ENCODE peak calls at places on chromosome 22, in eight cellular contexts. W, B, K, V, C, P, T and D are unnamed samples. For H3K36me3, the result is how much of the 10 kb centered on the place peaks cover.

GRCh38 chr22:50620861-50621490 is 7.0 kb downstream of the ARSA start:
- DNase-seq in P (no peak), B (no peak), V (peak), C (no peak), T (peak), K (no peak), W (no peak), D (no peak)

GRCh38 chr22:17570851-17571631 is 7.7 kb downstream of the SLC25A18 start:
- DNase-seq in B (peak), P (no peak), T (peak), V (peak), C (peak), W (peak), K (peak), D (peak)

GRCh38 chr22:33018232-33018864 is 39.8 kb downstream of the SYN3 start:
- DNase-seq in K (peak), W (peak), B (peak), T (peak), P (peak), C (peak), V (peak), D (peak)

GRCh38 chr22:50399751-50400331 is 56.7 kb downstream of the PPP6R2 start:
- DNase-seq in C (peak), B (peak), V (no peak), W (peak), K (peak), T (peak), P (peak), D (peak)

GRCh38 chr22:49884503-49885260 is 31.0 kb downstream of the ZBED4 start:
- DNase-seq in T (no peak), B (no peak), W (no peak), K (no peak), V (no peak), P (no peak), C (no peak), D (peak)

GRCh38 chr22:19808873-19809478 is 45.7 kb downstream of the GNB1L start:
- DNase-seq in W (peak), V (no peak), P (no peak), K (no peak), C (no peak), B (no peak), T (peak), D (peak)

GRCh38 chr22:49298834-49299750 is 528.6 kb downstream of the BRD1 start:
- DNase-seq in B (no peak), P (no peak), K (no peak), V (no peak), W (no peak), T (no peak), C (no peak), D (no peak)

GRCh38 chr22:49212466-49212865 is 615.2 kb downstream of the BRD1 start:
- DNase-seq in C (no peak), V (peak), K (no peak), W (peak), P (no peak), B (no peak), T (no peak), D (no peak)

GRCh38 chr22:32697331-32697995 is 104.0 kb upstream of the TIMP3 start:
- DNase-seq in C (peak), T (no peak), V (no peak), P (no peak), B (no peak), W (no peak), K (no peak), D (no peak)

GRCh38 chr22:49014227-49015201 is 813.2 kb downstream of the BRD1 start:
- DNase-seq in W (peak), B (no peak), K (no peak), P (no peak), T (peak), V (peak), C (no peak), D (peak)

GRCh38 chr22:42997577-42997976 is 17.4 kb downstream of the PACSIN2 start:
- DNase-seq in C (no peak), B (no peak), P (no peak), V (no peak), K (peak), T (no peak), W (no peak), D (no peak)

GRCh38 chr22:44352378-44353062 is 39.8 kb upstream of the SHISAL1 start:
- DNase-seq in K (no peak), W (peak), B (no peak), V (no peak), T (no peak), C (no peak), P (no peak), D (peak)

GRCh38 chr22:30609260-30610185 is 2.5 kb downstream of the TCN2 start:
- DNase-seq in T (peak), P (no peak), C (peak), V (peak), K (peak), B (peak), W (no peak), D (no peak)

GRCh38 chr22:23094260-23094659 is 23.9 kb downstream of the GNAZ start:
- DNase-seq in T (no peak), P (no peak), K (no peak), V (no peak), W (no peak), C (no peak), B (no peak), D (no peak)

GRCh38 chr22:29106839-29107238 is 34.0 kb downstream of the KREMEN1 start:
- DNase-seq in P (no peak), T (no peak), W (no peak), K (no peak), V (no peak), B (peak), C (no peak), D (no peak)

GRCh38 chr22:49693416-49693815 is 134.3 kb downstream of the BRD1 start:
- DNase-seq in C (no peak), P (no peak), V (no peak), T (no peak), W (no peak), K (no peak), B (no peak), D (no peak)

GRCh38 chr22:32695451-32695891 is 106.0 kb upstream of the TIMP3 start:
- DNase-seq in C (peak), K (no peak), V (no peak), W (no peak), B (no peak), P (no peak), T (no peak), D (no peak)

GRCh38 chr22:44567846-44568493 is 69.9 kb upstream of the RTL6 start:
- DNase-seq in P (peak), K (peak), W (peak), B (peak), C (peak), V (peak), T (no peak), D (peak)

GRCh38 chr22:31680764-31681624 is 19.0 kb upstream of the PISD start:
- DNase-seq in B (no peak), W (no peak), V (no peak), T (no peak), C (peak), K (peak), P (no peak), D (peak)

GRCh38 chr22:31954535-31955326 is 10.4 kb downstream of the YWHAH start:
- DNase-seq in B (no peak), K (no peak), W (no peak), T (no peak), C (no peak), V (peak), P (no peak), D (peak)

GRCh38 chr22:46070215-46070721 is 80.1 kb upstream of the PPARA start:
- DNase-seq in B (peak), K (peak), C (peak), T (peak), V (peak), P (no peak), W (peak), D (peak)

GRCh38 chr22:31932863-31933262 is 11.5 kb upstream of the YWHAH start:
- DNase-seq in T (no peak), C (peak), B (no peak), P (no peak), W (no peak), V (no peak), K (no peak), D (peak)

GRCh38 chr22:29325785-29326315 is 10.4 kb upstream of the RASL10A start:
- DNase-seq in T (peak), B (no peak), C (no peak), P (no peak), W (no peak), V (no peak), K (no peak), D (peak)

GRCh38 chr22:22207845-22208564 is 36.6 kb upstream of the VPREB1 start:
- DNase-seq in T (peak), P (peak), C (peak), V (no peak), B (peak), W (peak), K (peak), D (peak)

GRCh38 chr22:39418696-39419095 is 19.1 kb downstream of the TAB1 start:
- DNase-seq in W (no peak), P (no peak), V (no peak), B (no peak), C (no peak), T (no peak), K (no peak), D (peak)

GRCh38 chr22:32949719-32950118 is 108.5 kb downstream of the SYN3 start:
- DNase-seq in C (peak), K (peak), T (no peak), V (no peak), W (no peak), P (no peak), B (no peak), D (no peak)

GRCh38 chr22:44047891-44048301 is 23.8 kb downstream of the PARVB start:
- DNase-seq in T (no peak), W (no peak), C (no peak), V (no peak), K (no peak), P (no peak), B (no peak), D (no peak)

GRCh38 chr22:39534591-39535301 is 2.2 kb upstream of the RPS19BP1 start:
- DNase-seq in C (peak), V (peak), T (peak), W (peak), B (peak), K (peak), P (no peak), D (peak)

GRCh38 chr22:39178206-39179111 is 26.0 kb upstream of the CBX7 start:
- DNase-seq in B (peak), W (no peak), C (peak), V (no peak), K (no peak), P (no peak), T (no peak), D (no peak)

GRCh38 chr22:46557736-46558480 is 20.5 kb upstream of the CELSR1 start:
- DNase-seq in B (no peak), V (no peak), T (peak), K (no peak), W (peak), C (no peak), P (no peak), D (peak)

GRCh38 chr22:33747029-33747428 is 173.2 kb downstream of the LARGE1 start:
- DNase-seq in P (no peak), C (no peak), W (no peak), K (no peak), V (no peak), B (no peak), T (no peak), D (no peak)

GRCh38 chr22:48779211-48779643 is 1048.4 kb downstream of the BRD1 start:
- DNase-seq in V (no peak), B (no peak), K (no peak), C (no peak), P (no peak), W (no peak), T (no peak), D (peak)

GRCh38 chr22:35688913-35689675 is 28.6 kb upstream of the APOL5 start:
- DNase-seq in K (no peak), W (no peak), C (no peak), T (no peak), B (peak), P (no peak), V (no peak), D (no peak)

GRCh38 chr22:17400305-17400704 is 31.0 kb downstream of the CECR2 start:
- DNase-seq in K (no peak), W (no peak), C (peak), T (no peak), V (no peak), B (no peak), P (no peak), D (no peak)

GRCh38 chr22:48664586-48664985 is 1163.1 kb downstream of the BRD1 start:
- DNase-seq in P (no peak), T (no peak), W (no peak), K (no peak), V (no peak), C (no peak), B (peak), D (no peak)

GRCh38 chr22:46148336-46148735 is 2.0 kb upstream of the PPARA start:
- DNase-seq in V (no peak), W (no peak), K (no peak), B (no peak), C (no peak), P (no peak), T (no peak), D (peak)

GRCh38 chr22:37237371-37238268 is 6.4 kb downstream of the RAC2 start:
- DNase-seq in B (no peak), K (no peak), C (peak), W (peak), V (no peak), T (no peak), P (no peak), D (peak)

GRCh38 chr22:37235897-37236607 is 8.0 kb downstream of the RAC2 start:
- DNase-seq in V (peak), T (no peak), W (peak), B (no peak), C (no peak), P (no peak), K (no peak), D (peak)

GRCh38 chr22:37232140-37232998 is 11.7 kb downstream of the RAC2 start:
- DNase-seq in B (no peak), V (peak), C (no peak), W (peak), P (no peak), T (no peak), K (no peak), D (peak)

GRCh38 chr22:37233751-37234631 is 10.1 kb downstream of the RAC2 start:
- DNase-seq in V (peak), P (no peak), B (no peak), C (peak), T (no peak), K (no peak), W (peak), D (peak)

DNA sequence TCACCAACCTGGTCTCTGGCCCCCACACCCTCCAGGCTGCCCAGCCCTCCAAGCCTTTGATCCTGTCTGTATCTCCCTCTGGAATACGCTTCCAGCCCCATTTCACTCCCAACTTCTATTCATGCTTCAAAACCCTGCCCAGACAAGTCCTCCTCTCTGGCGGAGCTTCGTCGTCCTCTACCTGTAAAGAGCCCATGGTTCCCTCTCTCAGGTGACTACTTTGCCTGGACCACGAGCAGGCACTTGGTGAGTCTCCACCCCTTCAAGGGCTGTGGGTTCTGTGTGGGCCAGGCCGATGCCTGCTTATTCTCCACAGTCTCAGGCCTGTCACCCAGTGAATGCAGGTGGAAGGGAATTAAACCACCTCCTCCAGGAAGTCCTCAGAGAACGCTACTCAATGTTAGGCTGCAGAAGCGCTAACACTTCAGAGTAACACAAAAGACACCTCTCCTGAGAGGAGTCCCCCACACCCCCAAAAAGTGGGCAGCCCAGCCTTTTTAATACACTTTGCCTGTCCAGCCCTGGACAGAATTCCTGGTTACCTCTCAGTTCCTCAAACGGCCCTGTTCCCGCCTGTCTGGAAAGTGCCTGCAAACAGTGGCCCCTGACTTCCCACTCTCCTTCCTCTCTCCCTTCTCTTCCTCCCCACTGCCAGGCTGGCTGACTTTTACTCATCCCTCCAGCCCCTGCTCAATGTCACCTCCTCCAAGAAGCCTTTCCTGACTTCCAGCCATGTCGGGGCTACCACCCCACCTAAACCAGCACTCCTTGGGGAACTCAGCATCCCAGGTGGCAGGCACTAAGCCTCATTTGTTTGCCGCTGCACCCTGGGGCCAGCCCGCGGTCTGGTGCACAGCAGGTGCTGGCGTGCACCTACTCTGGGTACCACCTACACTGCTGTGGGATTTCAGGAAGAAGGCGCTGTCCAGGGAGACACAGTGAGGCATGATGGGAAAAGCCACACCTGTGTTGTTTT is 9.0 kb downstream of the RAC2 start:
- DNase-seq in C (no peak), K (no peak), W (peak), B (no peak), T (no peak), V (peak), P (no peak), D (peak)
- H3K36me3 ChIP-seq in C (under half), K (under half), W (under half), B (under half), T (under half), V (under half), P (under half), D (under half)

GRCh38 chr22:25800766-25801165 is 58.8 kb downstream of the MYO18B start:
- DNase-seq in V (no peak), K (no peak), W (no peak), T (no peak), C (no peak), B (no peak), P (no peak), D (no peak)
- H3K36me3 ChIP-seq in V (under half), K (under half), W (under half), T (under half), C (under half), B (under half), P (under half), D (under half)

GRCh38 chr22:28031383-28031922 is 112.4 kb upstream of the PITPNB start:
- DNase-seq in C (no peak), W (no peak), P (no peak), B (no peak), V (no peak), T (no peak), K (no peak), D (no peak)

GRCh38 chr22:28032896-28033295 is 113.8 kb upstream of the PITPNB start:
- DNase-seq in W (no peak), T (no peak), V (no peak), B (no peak), P (no peak), C (no peak), K (no peak), D (no peak)

GRCh38 chr22:28029201-28029948 is 110.3 kb upstream of the PITPNB start:
- DNase-seq in W (peak), K (peak), B (peak), C (peak), P (no peak), V (no peak), T (peak), D (peak)

GRCh38 chr22:28029962-28030361 is 110.9 kb upstream of the PITPNB start:
- DNase-seq in W (no peak), K (no peak), P (no peak), T (no peak), V (no peak), B (peak), C (no peak), D (peak)

GRCh38 chr22:28030442-28030841 is 111.4 kb upstream of the PITPNB start:
- DNase-seq in T (no peak), V (no peak), B (no peak), W (no peak), P (no peak), K (no peak), C (no peak), D (peak)
- H3K36me3 ChIP-seq in T (under half), V (under half), B (under half), W (under half), P (under half), K (under half), C (under half), D (under half)

GRCh38 chr22:24303007-24303406 is 32.4 kb downstream of the SPECC1L start:
- DNase-seq in C (no peak), T (no peak), V (no peak), P (no peak), W (no peak), K (no peak), B (no peak), D (no peak)

GRCh38 chr22:24305260-24305692 is 34.6 kb downstream of the SPECC1L start:
- DNase-seq in B (no peak), V (no peak), T (no peak), C (peak), K (no peak), P (no peak), W (no peak), D (no peak)

GRCh38 chr22:24302591-24302990 is 32.0 kb downstream of the SPECC1L start:
- DNase-seq in W (no peak), V (no peak), C (no peak), B (no peak), K (no peak), T (no peak), P (no peak), D (no peak)

GRCh38 chr22:24304067-24304675 is 33.5 kb downstream of the SPECC1L start:
- DNase-seq in C (no peak), K (no peak), P (no peak), B (no peak), V (no peak), W (no peak), T (no peak), D (no peak)
- H3K36me3 ChIP-seq in C (under half), K (under half), P (under half), B (under half), V (under half), W (under half), T (under half), D (under half)

DNA sequence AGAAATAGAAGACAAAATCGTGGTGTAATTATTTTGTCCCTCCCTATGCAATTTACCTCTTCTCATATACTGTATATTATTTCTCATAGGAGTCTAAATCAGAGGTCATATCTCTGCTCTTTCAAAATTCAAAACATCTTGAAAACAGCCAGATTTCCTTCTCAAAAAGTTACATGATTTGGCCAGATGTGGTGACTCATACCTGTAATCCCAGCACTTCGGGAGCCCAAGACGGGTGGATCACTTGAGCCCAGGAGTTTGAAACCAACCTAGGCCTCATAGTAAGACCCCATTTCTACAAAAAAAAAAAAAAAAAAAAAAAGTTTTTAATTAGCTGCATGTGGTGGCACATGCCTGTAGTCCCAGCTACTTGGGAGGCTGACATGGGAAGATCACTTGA is 29.0 kb upstream of the DNAJB7 start:
- DNase-seq in K (no peak), T (no peak), B (no peak), V (no peak), P (no peak), C (peak), W (no peak), D (no peak)
- H3K36me3 ChIP-seq in K (under half), T (half or more), B (under half), V (under half), P (under half), C (under half), W (half or more), D (under half)

GRCh38 chr22:20885557-20886323 is 26.9 kb downstream of the SNAP29 start:
- DNase-seq in B (peak), T (peak), C (peak), V (peak), W (peak), P (peak), K (peak), D (peak)
- H3K36me3 ChIP-seq in B (under half), T (half or more), C (under half), V (under half), W (half or more), P (half or more), K (under half), D (under half)

GRCh38 chr22:41571786-41572185 is 11.0 kb downstream of the CSDC2 start:
- DNase-seq in P (no peak), K (no peak), C (no peak), W (no peak), B (no peak), V (no peak), T (no peak), D (no peak)

GRCh38 chr22:41575533-41575932 is 14.1 kb downstream of the PMM1 start:
- DNase-seq in W (no peak), T (peak), V (no peak), B (no peak), P (no peak), K (no peak), C (no peak), D (no peak)

GRCh38 chr22:41576877-41577276 is 12.8 kb downstream of the PMM1 start:
- DNase-seq in C (peak), B (peak), P (peak), K (peak), V (peak), W (no peak), T (peak), D (peak)

GRCh38 chr22:41573677-41574264 is 13.0 kb downstream of the CSDC2 start:
- DNase-seq in V (peak), C (no peak), W (no peak), T (peak), B (no peak), K (no peak), P (no peak), D (no peak)

GRCh38 chr22:41574847-41575381 is 14.1 kb downstream of the CSDC2 start:
- DNase-seq in P (no peak), V (peak), C (peak), K (peak), W (no peak), T (peak), B (no peak), D (peak)
- H3K36me3 ChIP-seq in P (under half), V (under half), C (under half), K (under half), W (half or more), T (under half), B (under half), D (under half)